ENCODE peak calls at places on chromosome 21, in six cellular contexts. One of them, this sample, is unnamed. For H3K4me1, the result is how much of the 10 kb centered on the place peaks cover.

GRCh38 chr21:46620846-46621245 is 14.6 kb upstream of the PRMT2 start:
- DNase-seq in CD8-positive, alpha-beta memory T cell: no peak
- DNase-seq in lower lobe of right lung: no peak
- DNase-seq in spleen: no peak
- DNase-seq in A549: no peak
- DNase-seq in colonic mucosa: no peak
- DNase-seq in this sample: no peak

GRCh38 chr21:32698971-32699693 is 28.7 kb downstream of the SYNJ1 start:
- DNase-seq in spleen: no peak
- DNase-seq in A549: no peak
- DNase-seq in lower lobe of right lung: no peak
- DNase-seq in colonic mucosa: peak
- DNase-seq in CD8-positive, alpha-beta memory T cell: no peak
- DNase-seq in this sample: no peak

GRCh38 chr21:25191141-25191540 is 416.1 kb downstream of the MRPL39 start:
- DNase-seq in spleen: no peak
- DNase-seq in A549: no peak
- DNase-seq in colonic mucosa: no peak
- DNase-seq in lower lobe of right lung: no peak
- DNase-seq in CD8-positive, alpha-beta memory T cell: no peak
- DNase-seq in this sample: no peak

GRCh38 chr21:14901482-14901958 is 163.3 kb downstream of the NRIP1 start:
- DNase-seq in spleen: no peak
- DNase-seq in A549: no peak
- DNase-seq in lower lobe of right lung: no peak
- DNase-seq in CD8-positive, alpha-beta memory T cell: no peak
- DNase-seq in colonic mucosa: no peak
- DNase-seq in this sample: no peak

GRCh38 chr21:16324630-16325029 is 594.8 kb downstream of the USP25 start:
- DNase-seq in colonic mucosa: no peak
- DNase-seq in CD8-positive, alpha-beta memory T cell: no peak
- DNase-seq in A549: no peak
- DNase-seq in lower lobe of right lung: no peak
- DNase-seq in spleen: no peak
- DNase-seq in this sample: no peak

GRCh38 chr21:41460578-41461527 is 34.8 kb downstream of the MX1 start:
- DNase-seq in A549: peak
- DNase-seq in lower lobe of right lung: peak
- DNase-seq in colonic mucosa: peak
- DNase-seq in CD8-positive, alpha-beta memory T cell: peak
- DNase-seq in spleen: peak
- DNase-seq in this sample: peak

GRCh38 chr21:37292946-37293345 is 25.8 kb upstream of the VPS26C start:
- DNase-seq in colonic mucosa: no peak
- DNase-seq in lower lobe of right lung: no peak
- DNase-seq in CD8-positive, alpha-beta memory T cell: no peak
- DNase-seq in A549: no peak
- DNase-seq in spleen: no peak
- DNase-seq in this sample: no peak

GRCh38 chr21:31457675-31458074 is 113.6 kb upstream of the TIAM1 start:
- DNase-seq in spleen: no peak
- DNase-seq in A549: peak
- DNase-seq in colonic mucosa: no peak
- DNase-seq in lower lobe of right lung: no peak
- DNase-seq in CD8-positive, alpha-beta memory T cell: no peak
- DNase-seq in this sample: no peak

GRCh38 chr21:22019766-22020165 is 1021.6 kb downstream of the NCAM2 start:
- DNase-seq in CD8-positive, alpha-beta memory T cell: no peak
- DNase-seq in spleen: no peak
- DNase-seq in A549: no peak
- DNase-seq in lower lobe of right lung: no peak
- DNase-seq in colonic mucosa: no peak
- DNase-seq in this sample: no peak

GRCh38 chr21:36184561-36184960 is 27.9 kb downstream of the DOP1B start:
- DNase-seq in colonic mucosa: no peak
- DNase-seq in A549: no peak
- DNase-seq in spleen: peak
- DNase-seq in lower lobe of right lung: no peak
- DNase-seq in CD8-positive, alpha-beta memory T cell: no peak
- DNase-seq in this sample: no peak

GRCh38 chr21:36188081-36188681 is 31.6 kb downstream of the DOP1B start:
- DNase-seq in CD8-positive, alpha-beta memory T cell: no peak
- DNase-seq in lower lobe of right lung: peak
- DNase-seq in spleen: peak
- DNase-seq in colonic mucosa: peak
- DNase-seq in A549: peak
- DNase-seq in this sample: peak

GRCh38 chr21:36183144-36183795 is 26.6 kb downstream of the DOP1B start:
- DNase-seq in lower lobe of right lung: no peak
- DNase-seq in A549: no peak
- DNase-seq in spleen: peak
- DNase-seq in colonic mucosa: no peak
- DNase-seq in CD8-positive, alpha-beta memory T cell: no peak
- DNase-seq in this sample: no peak

GRCh38 chr21:36186506-36187399 is 30.1 kb downstream of the DOP1B start:
- DNase-seq in A549: no peak
- DNase-seq in spleen: peak
- DNase-seq in lower lobe of right lung: no peak
- DNase-seq in CD8-positive, alpha-beta memory T cell: no peak
- DNase-seq in colonic mucosa: no peak
- DNase-seq in this sample: peak

GRCh38 chr21:36185498-36185897 is 28.9 kb downstream of the DOP1B start:
- DNase-seq in A549: no peak
- DNase-seq in CD8-positive, alpha-beta memory T cell: no peak
- DNase-seq in spleen: peak
- DNase-seq in lower lobe of right lung: no peak
- DNase-seq in colonic mucosa: no peak
- DNase-seq in this sample: no peak
- H3K27ac ChIP-seq in A549: no peak
- H3K27ac ChIP-seq in CD8-positive, alpha-beta memory T cell: no peak
- H3K27ac ChIP-seq in spleen: no peak
- H3K27ac ChIP-seq in lower lobe of right lung: no peak
- H3K27ac ChIP-seq in colonic mucosa: no peak
- H3K27ac ChIP-seq in this sample: no peak

GRCh38 chr21:42514883-42515228 is 1.2 kb downstream of the SLC37A1 start:
- DNase-seq in colonic mucosa: no peak
- DNase-seq in spleen: no peak
- DNase-seq in CD8-positive, alpha-beta memory T cell: no peak
- DNase-seq in A549: no peak
- DNase-seq in lower lobe of right lung: no peak
- DNase-seq in this sample: peak
- H3K4me3 ChIP-seq in colonic mucosa: peak
- H3K4me3 ChIP-seq in spleen: peak
- H3K4me3 ChIP-seq in CD8-positive, alpha-beta memory T cell: peak
- H3K4me3 ChIP-seq in A549: peak
- H3K4me3 ChIP-seq in lower lobe of right lung: peak
- H3K4me3 ChIP-seq in this sample: peak

GRCh38 chr21:38821248-38821647 is 15.5 kb downstream of the ETS2 start:
- DNase-seq in lower lobe of right lung: no peak
- DNase-seq in colonic mucosa: peak
- DNase-seq in A549: no peak
- DNase-seq in CD8-positive, alpha-beta memory T cell: no peak
- DNase-seq in spleen: no peak
- DNase-seq in this sample: peak
- H3K4me1 ChIP-seq in lower lobe of right lung: half or more
- H3K4me1 ChIP-seq in colonic mucosa: under half
- H3K4me1 ChIP-seq in A549: under half
- H3K4me1 ChIP-seq in CD8-positive, alpha-beta memory T cell: under half
- H3K4me1 ChIP-seq in spleen: under half
- H3K4me1 ChIP-seq in this sample: under half

DNA sequence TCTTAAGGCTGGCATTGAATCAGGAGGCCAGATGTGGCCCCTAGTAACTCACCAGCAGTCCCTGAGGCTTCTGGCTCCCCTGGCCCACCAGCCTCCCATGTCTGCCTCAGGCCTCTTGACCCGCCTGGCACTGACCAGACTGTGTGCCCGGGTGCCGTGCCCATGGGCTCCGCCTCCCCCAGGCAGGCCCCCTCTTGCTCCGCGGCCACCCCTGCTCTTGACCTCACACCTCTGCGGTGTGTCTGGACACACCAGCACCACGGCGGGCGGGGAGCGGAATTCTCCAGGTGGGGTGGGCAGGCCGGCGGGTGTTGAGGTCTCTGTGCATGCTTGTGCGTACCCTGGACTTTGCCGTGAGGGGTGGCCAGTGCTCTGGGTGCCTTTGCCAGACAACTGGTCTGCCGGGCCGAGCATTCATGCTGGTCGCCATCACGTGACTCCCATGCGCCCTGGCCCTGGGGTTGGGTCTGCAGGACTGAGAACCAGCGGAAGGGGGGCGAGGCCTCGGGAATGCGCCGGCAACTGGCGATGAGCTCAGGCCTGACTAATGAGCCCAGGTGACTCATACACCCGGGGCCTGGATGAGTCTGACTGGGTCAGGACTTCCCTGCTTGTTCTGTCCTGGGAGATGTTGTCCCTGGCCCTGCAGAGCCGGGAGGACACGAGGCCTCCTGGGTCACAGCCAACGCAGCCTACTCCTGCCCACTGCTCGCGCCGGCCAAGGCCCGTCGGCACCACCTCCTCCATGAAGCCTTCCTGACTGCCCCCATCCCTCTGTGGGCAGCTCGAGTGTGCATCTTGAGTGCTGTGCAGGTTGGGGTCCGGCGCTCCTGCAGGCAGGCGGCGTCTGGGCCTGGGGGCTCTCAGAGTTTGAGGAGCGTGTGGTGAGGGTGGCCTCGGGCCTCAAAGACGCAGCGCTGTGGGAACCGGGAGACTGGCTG is 22.6 kb downstream of the COL18A1 start:
- DNase-seq in A549: peak
- DNase-seq in spleen: no peak
- DNase-seq in lower lobe of right lung: no peak
- DNase-seq in colonic mucosa: no peak
- DNase-seq in CD8-positive, alpha-beta memory T cell: no peak
- DNase-seq in this sample: no peak
- H3K27ac ChIP-seq in A549: peak
- H3K27ac ChIP-seq in spleen: no peak
- H3K27ac ChIP-seq in lower lobe of right lung: peak
- H3K27ac ChIP-seq in colonic mucosa: no peak
- H3K27ac ChIP-seq in CD8-positive, alpha-beta memory T cell: no peak
- H3K27ac ChIP-seq in this sample: peak

GRCh38 chr21:42747746-42748351 is 94.4 kb downstream of the PDE9A start:
- DNase-seq in lower lobe of right lung: no peak
- DNase-seq in spleen: peak
- DNase-seq in CD8-positive, alpha-beta memory T cell: no peak
- DNase-seq in colonic mucosa: no peak
- DNase-seq in A549: no peak
- DNase-seq in this sample: no peak
- H3K4me3 ChIP-seq in lower lobe of right lung: no peak
- H3K4me3 ChIP-seq in spleen: no peak
- H3K4me3 ChIP-seq in CD8-positive, alpha-beta memory T cell: peak
- H3K4me3 ChIP-seq in colonic mucosa: no peak
- H3K4me3 ChIP-seq in A549: no peak
- H3K4me3 ChIP-seq in this sample: no peak

DNA sequence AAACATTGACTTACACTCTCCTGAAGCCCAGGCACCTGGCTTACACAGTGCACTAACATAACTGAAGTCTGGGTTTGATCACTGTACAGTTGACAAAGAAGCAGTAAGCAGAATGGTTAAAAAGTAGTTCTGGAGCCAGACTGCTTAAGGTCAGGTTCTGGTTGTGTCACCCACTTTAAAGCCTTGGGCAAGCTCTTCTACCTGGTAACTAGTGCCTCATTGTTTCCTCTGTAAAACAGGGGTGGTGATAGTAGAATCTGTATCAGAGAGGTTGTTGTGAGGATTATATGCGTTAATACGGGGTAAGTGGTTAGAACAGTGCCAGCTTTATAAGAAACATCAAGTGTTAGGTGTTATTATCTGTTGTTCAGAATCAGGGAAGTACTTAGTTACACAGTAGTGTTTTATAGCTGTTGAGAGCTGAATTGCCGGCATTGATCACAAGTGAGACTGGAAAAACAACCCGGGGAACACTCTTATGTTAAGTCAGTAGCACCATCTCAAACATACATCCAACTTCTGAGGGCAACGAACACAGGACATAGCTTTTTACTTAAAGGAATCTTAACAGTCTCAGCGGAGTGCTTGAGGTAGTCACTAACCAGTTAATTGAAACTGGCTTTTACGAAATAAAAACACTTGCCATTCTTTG is 3.7 kb downstream of the BACH1 start:
- DNase-seq in colonic mucosa: no peak
- DNase-seq in CD8-positive, alpha-beta memory T cell: no peak
- DNase-seq in spleen: no peak
- DNase-seq in lower lobe of right lung: no peak
- DNase-seq in A549: no peak
- DNase-seq in this sample: peak
- H3K4me1 ChIP-seq in colonic mucosa: under half
- H3K4me1 ChIP-seq in CD8-positive, alpha-beta memory T cell: under half
- H3K4me1 ChIP-seq in spleen: half or more
- H3K4me1 ChIP-seq in lower lobe of right lung: half or more
- H3K4me1 ChIP-seq in A549: under half
- H3K4me1 ChIP-seq in this sample: under half

GRCh38 chr21:28239345-28239744 is 753.3 kb downstream of the LTN1 start:
- DNase-seq in lower lobe of right lung: no peak
- DNase-seq in CD8-positive, alpha-beta memory T cell: no peak
- DNase-seq in colonic mucosa: no peak
- DNase-seq in A549: no peak
- DNase-seq in spleen: no peak
- DNase-seq in this sample: no peak

GRCh38 chr21:28237661-28238060 is 755.0 kb downstream of the LTN1 start:
- DNase-seq in CD8-positive, alpha-beta memory T cell: no peak
- DNase-seq in colonic mucosa: no peak
- DNase-seq in A549: no peak
- DNase-seq in spleen: no peak
- DNase-seq in lower lobe of right lung: no peak
- DNase-seq in this sample: no peak

GRCh38 chr21:28235169-28235892 is 757.3 kb downstream of the LTN1 start:
- DNase-seq in spleen: no peak
- DNase-seq in CD8-positive, alpha-beta memory T cell: no peak
- DNase-seq in lower lobe of right lung: peak
- DNase-seq in A549: no peak
- DNase-seq in colonic mucosa: no peak
- DNase-seq in this sample: no peak

GRCh38 chr21:28240586-28240985 is 752.1 kb downstream of the LTN1 start:
- DNase-seq in colonic mucosa: no peak
- DNase-seq in CD8-positive, alpha-beta memory T cell: no peak
- DNase-seq in spleen: no peak
- DNase-seq in lower lobe of right lung: no peak
- DNase-seq in A549: no peak
- DNase-seq in this sample: no peak
- H3K27ac ChIP-seq in colonic mucosa: no peak
- H3K27ac ChIP-seq in CD8-positive, alpha-beta memory T cell: no peak
- H3K27ac ChIP-seq in spleen: no peak
- H3K27ac ChIP-seq in lower lobe of right lung: no peak
- H3K27ac ChIP-seq in A549: no peak
- H3K27ac ChIP-seq in this sample: no peak

GRCh38 chr21:44941567-44941966 is 1.7 kb downstream of the SLX9 start:
- DNase-seq in spleen: peak
- DNase-seq in CD8-positive, alpha-beta memory T cell: no peak
- DNase-seq in lower lobe of right lung: no peak
- DNase-seq in colonic mucosa: no peak
- DNase-seq in A549: no peak
- DNase-seq in this sample: no peak
- H3K4me3 ChIP-seq in spleen: no peak
- H3K4me3 ChIP-seq in CD8-positive, alpha-beta memory T cell: no peak
- H3K4me3 ChIP-seq in lower lobe of right lung: no peak
- H3K4me3 ChIP-seq in colonic mucosa: no peak
- H3K4me3 ChIP-seq in A549: no peak
- H3K4me3 ChIP-seq in this sample: no peak

This sample was measured in small intestine.